ENCODE peak calls at places on chromosomes 7 and 10, in eight cellular contexts. W is HTR-8/SVneo, Q is mesothelial cell of epicardium, F is tibial artery, B is GM12865, U is NCI-H1092, S is RPMI8226, I is AG04449. H is an unnamed sample.

GRCh38 chr7:133742709-133743538 is 384.2 kb upstream of the LRGUK start:
- DNase-seq in I (no peak), Q (no peak), W (peak; percentile 2), S (peak; percentile 14), U (no peak), B (peak; percentile 9), F (no peak), H (peak; percentile 6)

GRCh38 chr7:133024604-133025003 is 57.3 kb downstream of the CHCHD3 start:
- DNase-seq in B (no peak), U (no peak), S (no peak), I (no peak), Q (no peak), W (no peak), F (no peak), H (no peak)

GRCh38 chr10:76150886-76151288 is 719.5 kb downstream of the LRMDA start:
- DNase-seq in I (no peak), Q (no peak), F (no peak), W (no peak), S (no peak), B (no peak), U (no peak), H (no peak)

GRCh38 chr10:120744040-120744439 is 107.1 kb upstream of the WDR11 start:
- DNase-seq in S (no peak), Q (no peak), W (no peak), F (no peak), U (no peak), I (no peak), B (no peak), H (no peak)

GRCh38 chr7:17651926-17652385 is 288.3 kb downstream of the SNX13 start:
- DNase-seq in Q (no peak), F (no peak), S (no peak), U (no peak), W (peak; percentile 26), I (peak; percentile 82), B (no peak), H (peak; percentile 25)

GRCh38 chr7:130914589-130915294 is 180.7 kb upstream of the KLF14 start:
- DNase-seq in F (no peak), Q (no peak), W (no peak), U (no peak), S (no peak), I (no peak), B (no peak), H (no peak)

GRCh38 chr10:89591796-89592271 is 53.2 kb downstream of the PANK1 start:
- DNase-seq in I (no peak), W (no peak), Q (no peak), S (no peak), U (no peak), F (peak; percentile 64), B (no peak), H (no peak)

GRCh38 chr10:50936335-50936734 is 50.9 kb upstream of the A1CF start:
- DNase-seq in Q (no peak), W (no peak), S (no peak), U (no peak), I (no peak), F (no peak), B (no peak), H (no peak)

GRCh38 chr10:114611617-114612016 is 46.5 kb downstream of the ABLIM1 start:
- DNase-seq in U (no peak), Q (no peak), I (no peak), W (no peak), F (no peak), S (no peak), B (no peak), H (no peak)

GRCh38 chr7:75842836-75843446 is 29.3 kb upstream of the CCL24 start:
- DNase-seq in U (no peak), Q (no peak), I (peak; percentile 42), W (peak; percentile 29), S (no peak), F (no peak), B (peak; percentile 77), H (no peak)

GRCh38 chr10:75972494-75973276 is 541.3 kb downstream of the LRMDA start:
- DNase-seq in S (no peak), I (no peak), Q (no peak), B (no peak), F (no peak), W (no peak), U (no peak), H (no peak)

GRCh38 chr7:157405914-157406810 is 69.4 kb downstream of the DNAJB6 start:
- DNase-seq in S (no peak), B (no peak), W (no peak), U (no peak), I (no peak), Q (no peak), F (no peak), H (no peak)

GRCh38 chr7:151309306-151309705 is 32.3 kb upstream of the NUB1 start:
- DNase-seq in U (no peak), S (no peak), F (no peak), W (peak; percentile 54), B (no peak), Q (no peak), I (no peak), H (no peak)

GRCh38 chr7:118352854-118353453 is 128.4 kb downstream of the ANKRD7 start:
- DNase-seq in I (no peak), B (peak; percentile 20), U (peak; percentile 43), W (no peak), S (peak; percentile 42), F (no peak), Q (no peak), H (peak; percentile 23)

GRCh38 chr10:125692246-125692931 is 9.4 kb upstream of the TEX36 start:
- DNase-seq in Q (no peak), F (no peak), W (no peak), B (no peak), S (no peak), U (no peak), I (no peak), H (no peak)

GRCh38 chr7:121420976-121421375 is 24.9 kb upstream of the FAM3C start:
- DNase-seq in B (no peak), S (no peak), F (no peak), Q (no peak), W (no peak), I (no peak), U (no peak), H (no peak)

GRCh38 chr7:158469396-158470051 is 118.1 kb downstream of the PTPRN2 start:
- DNase-seq in W (no peak), B (no peak), I (no peak), F (no peak), S (no peak), Q (no peak), U (no peak), H (no peak)

GRCh38 chr7:85454904-85455303 is 268.0 kb upstream of the SEMA3D start:
- DNase-seq in F (no peak), B (no peak), Q (no peak), W (no peak), I (no peak), U (no peak), S (no peak), H (no peak)

GRCh38 chr7:78714302-78714857 is 739.1 kb downstream of the MAGI2 start:
- DNase-seq in W (no peak), B (no peak), F (no peak), U (no peak), S (no peak), I (no peak), Q (no peak), H (no peak)